ENCODE peak calls at places on chromosome 19, in ten cellular contexts. M, C, W, X, G, E, V, L, I and D are unnamed samples.

GRCh38 chr19:42596391-42597071 is 1.8 kb upstream of the CEACAM8 start:
- DNase-seq in X (no peak), W (no peak), L (no peak), V (peak), E (no peak), G (no peak), I (no peak), M (no peak), C (peak), D (no peak)

GRCh38 chr19:4360641-4361151 is 17.3 kb downstream of the MPND start:
- DNase-seq in C (no peak), E (no peak), V (peak), L (no peak), I (no peak), W (no peak), G (no peak), X (no peak), M (no peak), D (no peak)

GRCh38 chr19:13796301-13797057 is 1.2 kb downstream of the ZSWIM4 start:
- DNase-seq in L (no peak), V (no peak), W (peak), M (peak), E (peak), I (peak), X (peak), C (peak), G (peak), D (peak)

GRCh38 chr19:14786421-14786851 is 8.1 kb upstream of the ADGRE2 start:
- DNase-seq in M (no peak), G (no peak), L (no peak), X (no peak), E (no peak), V (peak), W (no peak), I (no peak), C (peak), D (no peak)

GRCh38 chr19:7333198-7334118 is 15.3 kb upstream of the ARHGEF18 start:
- DNase-seq in V (peak), W (no peak), M (no peak), E (no peak), I (no peak), G (no peak), C (no peak), L (no peak), X (no peak), D (no peak)

GRCh38 chr19:33434886-33435705 is 61.6 kb downstream of the CEBPG start:
- DNase-seq in L (no peak), V (peak), E (no peak), C (no peak), M (peak), X (peak), W (no peak), G (no peak), I (peak), D (no peak)

GRCh38 chr19:32916969-32917611 is 47.5 kb upstream of the SLC7A9 start:
- DNase-seq in I (no peak), L (no peak), G (no peak), C (no peak), W (no peak), X (no peak), M (no peak), E (no peak), V (no peak), D (no peak)

GRCh38 chr19:46198756-46199155 is 30.8 kb upstream of the IGFL1 start:
- DNase-seq in M (no peak), E (no peak), W (no peak), L (no peak), I (no peak), X (no peak), G (peak), C (no peak), V (no peak), D (no peak)

GRCh38 chr19:19637523-19638251 is 5.8 kb downstream of the GMIP start:
- DNase-seq in M (no peak), V (no peak), E (no peak), X (no peak), L (no peak), I (no peak), G (no peak), C (no peak), W (no peak), D (no peak)

GRCh38 chr19:37251308-37252229 is 33.6 kb downstream of the ZNF383 start:
- DNase-seq in X (peak), L (peak), G (peak), E (no peak), I (peak), C (no peak), V (peak), M (peak), W (peak), D (peak)

GRCh38 chr19:35120492-35120891 is 4.9 kb downstream of the FXYD3 start:
- DNase-seq in G (no peak), E (no peak), M (no peak), W (no peak), I (peak), X (peak), C (no peak), L (peak), V (no peak), D (peak)

GRCh38 chr19:6971366-6971765 is 49.9 kb downstream of the MBD3L2B start:
- DNase-seq in L (no peak), E (no peak), X (no peak), I (no peak), C (no peak), G (no peak), W (no peak), M (no peak), V (no peak), D (no peak)

GRCh38 chr19:52691737-52692136 is 43.1 kb downstream of the ZNF611 start:
- DNase-seq in W (no peak), X (no peak), L (no peak), G (no peak), C (no peak), M (no peak), E (no peak), V (no peak), I (no peak), D (no peak)

GRCh38 chr19:31232220-31232619 is 117.0 kb downstream of the TSHZ3 start:
- DNase-seq in X (peak), M (no peak), E (no peak), V (no peak), W (no peak), L (no peak), C (no peak), I (peak), G (no peak), D (peak)

GRCh38 chr19:42306646-42307045 is 4.2 kb upstream of the PAFAH1B3 start:
- DNase-seq in L (no peak), V (no peak), W (no peak), C (no peak), M (no peak), X (no peak), G (no peak), E (no peak), I (no peak), D (no peak)

GRCh38 chr19:45528744-45529453 is 21.6 kb downstream of the VASP start:
- DNase-seq in V (peak), C (no peak), L (no peak), I (no peak), G (peak), W (no peak), X (peak), E (no peak), M (no peak), D (no peak)

GRCh38 chr19:19655051-19655594 is 8.4 kb downstream of the ATP13A1 start:
- DNase-seq in E (no peak), X (no peak), I (no peak), C (no peak), L (no peak), W (no peak), G (no peak), V (no peak), M (no peak), D (no peak)

GRCh38 chr19:11551603-11552235 is 7.3 kb downstream of the ELOF1 start:
- DNase-seq in V (no peak), L (no peak), G (peak), I (no peak), W (no peak), E (no peak), M (no peak), X (no peak), C (no peak), D (no peak)

GRCh38 chr19:40302224-40303011 is 17.3 kb upstream of the AKT2 start:
- DNase-seq in G (no peak), M (no peak), V (no peak), C (no peak), E (no peak), W (no peak), X (no peak), L (no peak), I (no peak), D (no peak)

GRCh38 chr19:42152876-42153275 is 20.6 kb upstream of the POU2F2 start:
- DNase-seq in M (no peak), G (no peak), X (no peak), E (no peak), V (no peak), L (no peak), W (no peak), C (no peak), I (no peak), D (no peak)

GRCh38 chr19:903266-903797 is 9.7 kb downstream of the R3HDM4 start:
- DNase-seq in C (no peak), E (no peak), M (no peak), W (no peak), G (no peak), X (peak), V (no peak), L (no peak), I (peak), D (no peak)
- TF ChIP-seq CTCF in C (no peak), E (no peak), M (no peak), W (no peak), G (no peak), X (no peak), V (no peak), L (no peak), I (no peak), D (no peak)

DNA sequence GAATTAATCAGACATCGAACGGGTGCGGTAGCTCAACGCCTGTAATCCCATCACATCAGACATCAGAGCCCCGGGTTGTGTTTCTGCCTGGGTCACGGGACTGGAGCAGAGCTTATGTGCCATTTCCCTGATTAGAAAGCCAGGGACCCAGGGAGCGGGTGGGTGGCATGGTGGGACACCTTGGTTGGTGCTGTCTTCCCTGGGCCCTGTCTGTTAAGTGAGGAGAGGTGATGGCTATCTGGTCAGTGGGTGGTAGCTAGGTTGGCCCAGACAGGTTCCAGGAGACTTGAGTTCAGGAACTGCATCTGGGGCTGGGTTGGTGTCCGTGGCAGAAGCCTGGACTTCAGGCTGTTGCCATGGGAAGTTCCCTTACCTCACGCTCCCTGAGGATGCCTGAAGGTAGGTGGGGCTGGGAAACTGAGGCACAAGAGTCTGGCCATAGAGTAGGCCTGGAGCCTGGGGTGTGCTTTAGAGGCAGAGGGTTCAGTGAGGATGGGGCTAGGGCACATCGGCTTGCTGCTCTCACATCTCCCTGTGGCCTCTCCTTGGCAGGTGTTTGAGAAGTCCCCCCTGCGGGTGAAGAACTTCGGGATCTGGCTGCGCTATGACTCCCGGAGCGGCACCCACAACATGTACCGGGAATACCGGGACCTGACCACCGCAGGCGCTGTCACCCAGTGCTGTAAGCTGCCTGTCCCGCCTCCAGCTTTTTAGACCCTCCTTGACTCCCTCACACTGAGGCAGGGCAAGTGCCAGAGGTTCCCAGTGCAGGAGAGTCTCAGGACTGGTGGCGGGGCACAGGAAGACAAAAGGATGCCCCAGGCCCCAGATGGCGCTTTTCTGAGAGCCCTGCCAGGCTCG is 2.1 kb downstream of the RPL18A start:
- DNase-seq in L (no peak), X (no peak), I (no peak), V (no peak), E (no peak), W (no peak), C (no peak), G (no peak), M (no peak), D (no peak)
- H3K4me3 ChIP-seq in L (peak), X (peak), I (no peak), V (no peak), E (peak), W (peak), C (peak), G (no peak), M (peak), D (peak)

GRCh38 chr19:58571575-58571947 is 1.6 kb downstream of the MZF1 start:
- DNase-seq in L (no peak), I (no peak), V (no peak), C (no peak), G (no peak), E (no peak), W (no peak), X (no peak), M (no peak), D (no peak)
- TF ChIP-seq CTCF in L (no peak), I (no peak), V (no peak), C (no peak), G (no peak), E (no peak), W (no peak), X (no peak), M (no peak), D (no peak)

DNA sequence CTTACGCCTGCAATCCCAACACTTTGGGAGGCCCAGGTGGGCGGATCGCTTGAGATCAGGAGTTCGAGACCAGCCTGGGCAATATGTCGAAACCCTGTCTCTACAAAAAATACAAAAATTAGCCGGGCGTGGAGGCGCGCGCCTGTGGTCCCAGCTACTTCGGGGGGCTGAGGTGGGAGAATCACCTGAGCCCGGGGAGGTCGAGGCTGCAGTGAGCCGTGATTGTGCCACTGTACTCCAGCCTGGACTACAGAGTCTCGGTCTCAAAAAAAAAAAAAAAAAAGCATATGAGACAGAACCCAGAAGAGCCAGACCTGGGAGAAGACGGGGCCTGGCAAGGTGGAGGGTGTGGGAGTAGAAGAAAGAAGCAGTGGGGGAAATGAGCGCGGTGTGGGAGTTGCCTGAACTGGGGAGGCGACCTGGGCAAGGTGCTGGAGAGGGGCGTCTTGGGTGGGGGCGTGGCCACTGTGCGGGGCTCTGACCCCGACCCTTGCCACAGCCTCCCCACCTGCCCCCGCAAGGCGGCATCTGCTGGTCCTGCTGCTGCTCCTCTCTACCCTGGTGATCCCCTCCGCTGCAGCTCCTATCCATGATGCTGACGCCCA is 508 bp downstream of the DKKL1 start:
- DNase-seq in E (no peak), C (no peak), L (no peak), G (no peak), V (no peak), M (no peak), I (no peak), X (no peak), W (no peak), D (no peak)
- H3K4me3 ChIP-seq in E (peak), C (peak), L (no peak), G (no peak), V (no peak), M (peak), I (peak), X (peak), W (peak), D (no peak)

DNA sequence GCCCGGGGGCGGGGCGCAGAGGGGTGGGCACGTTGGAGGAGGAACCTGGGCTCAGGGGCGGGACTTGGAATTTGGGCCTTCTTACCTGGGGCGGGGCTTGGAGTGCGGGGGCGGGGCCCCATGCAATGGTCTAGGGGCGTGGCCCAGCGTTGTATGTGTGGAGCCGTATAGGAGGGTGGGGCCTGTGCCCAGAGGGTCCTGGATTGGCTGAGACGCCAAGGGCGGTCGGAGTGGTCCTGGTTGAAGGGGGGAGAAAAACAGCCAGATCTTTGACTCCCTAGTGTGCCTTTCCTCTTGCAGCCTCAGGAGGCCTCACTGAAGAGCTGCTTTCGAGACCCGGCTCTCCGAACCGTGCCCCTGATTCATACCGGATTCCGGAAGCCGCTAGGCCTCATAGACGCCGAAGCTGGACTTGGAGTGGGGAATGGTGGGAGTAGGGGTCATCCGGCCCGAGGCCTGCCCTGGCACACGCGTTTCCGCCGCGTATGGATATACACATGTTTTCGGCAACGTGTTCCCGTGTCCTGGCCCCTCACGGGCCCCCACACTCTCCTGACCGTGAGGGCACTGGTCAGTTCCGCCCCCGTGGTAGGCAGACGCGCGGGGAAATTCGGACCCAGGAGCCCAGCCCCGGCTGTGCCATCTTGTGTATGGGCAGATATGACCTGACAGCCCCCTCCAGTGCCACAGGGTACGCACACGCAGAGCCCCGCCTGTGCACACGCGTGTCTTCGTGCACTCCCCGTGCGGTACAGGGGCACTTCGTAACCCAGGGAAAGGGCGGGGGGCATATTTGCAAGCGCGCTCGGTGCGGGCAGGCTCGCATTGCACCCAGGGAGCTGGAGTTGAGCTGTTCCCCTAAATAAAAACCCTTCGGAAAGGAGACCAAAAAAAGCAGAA is 661 bp upstream of the PRR12 start:
- DNase-seq in M (peak), X (peak), I (peak), V (peak), C (peak), L (peak), W (peak), G (peak), E (peak), D (peak)
- TF ChIP-seq CTCF in M (peak), X (peak), I (peak), V (no peak), C (no peak), L (peak), W (no peak), G (no peak), E (no peak), D (no peak)

DNA sequence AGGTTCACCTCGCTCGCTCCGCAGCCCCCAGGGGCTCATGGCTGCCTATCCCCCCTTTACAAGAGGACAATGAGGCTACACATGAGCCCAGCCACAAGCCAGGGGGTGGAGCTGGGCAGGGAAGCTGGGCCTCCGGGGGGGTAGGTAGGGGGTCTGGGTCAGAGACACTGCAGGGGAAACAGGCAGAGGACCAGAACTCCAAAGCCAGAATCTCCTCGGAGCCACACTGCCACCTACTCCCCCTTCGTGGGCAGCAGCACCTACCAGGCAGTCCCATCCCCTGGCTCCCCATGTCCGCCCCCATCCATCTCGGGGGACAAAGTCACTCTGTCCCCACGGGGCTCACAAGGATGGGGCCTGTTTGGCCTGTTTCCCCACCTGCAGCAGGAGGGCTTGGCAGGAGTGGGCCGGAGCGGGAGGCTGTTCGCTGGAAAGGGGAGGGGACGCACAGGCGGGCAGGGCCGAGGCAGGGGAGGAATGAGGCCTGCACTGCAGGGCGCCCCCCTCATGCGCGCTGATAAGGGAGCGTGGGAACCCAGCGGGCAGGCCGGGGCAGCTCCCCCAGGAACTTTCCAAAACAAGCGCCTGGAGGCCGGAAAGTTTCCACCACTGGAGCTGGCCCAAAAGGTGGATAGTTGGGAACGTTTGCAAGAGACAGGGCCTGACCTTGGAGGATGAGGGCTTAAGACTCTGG is 545 bp upstream of the ISYNA1 start:
- DNase-seq in X (peak), W (no peak), I (no peak), C (no peak), E (no peak), V (no peak), L (no peak), M (peak), G (peak), D (no peak)
- H3K4me3 ChIP-seq in X (peak), W (peak), I (no peak), C (peak), E (peak), V (peak), L (peak), M (peak), G (peak), D (peak)

GRCh38 chr19:38451629-38452028 is 18.1 kb downstream of the RYR1 start:
- DNase-seq in W (no peak), C (no peak), I (no peak), X (no peak), L (no peak), V (no peak), E (no peak), G (no peak), M (no peak), D (no peak)
- TF ChIP-seq CTCF in W (no peak), C (no peak), I (no peak), X (no peak), L (no peak), V (no peak), E (no peak), G (no peak), M (no peak), D (no peak)

GRCh38 chr19:10408511-10409291 is 5.4 kb upstream of the CDC37 start:
- DNase-seq in V (no peak), X (no peak), E (no peak), G (no peak), I (no peak), L (no peak), W (no peak), C (no peak), M (no peak), D (no peak)
- H3K4me3 ChIP-seq in V (no peak), X (no peak), E (no peak), G (no peak), I (no peak), L (no peak), W (no peak), C (no peak), M (no peak), D (no peak)

DNA sequence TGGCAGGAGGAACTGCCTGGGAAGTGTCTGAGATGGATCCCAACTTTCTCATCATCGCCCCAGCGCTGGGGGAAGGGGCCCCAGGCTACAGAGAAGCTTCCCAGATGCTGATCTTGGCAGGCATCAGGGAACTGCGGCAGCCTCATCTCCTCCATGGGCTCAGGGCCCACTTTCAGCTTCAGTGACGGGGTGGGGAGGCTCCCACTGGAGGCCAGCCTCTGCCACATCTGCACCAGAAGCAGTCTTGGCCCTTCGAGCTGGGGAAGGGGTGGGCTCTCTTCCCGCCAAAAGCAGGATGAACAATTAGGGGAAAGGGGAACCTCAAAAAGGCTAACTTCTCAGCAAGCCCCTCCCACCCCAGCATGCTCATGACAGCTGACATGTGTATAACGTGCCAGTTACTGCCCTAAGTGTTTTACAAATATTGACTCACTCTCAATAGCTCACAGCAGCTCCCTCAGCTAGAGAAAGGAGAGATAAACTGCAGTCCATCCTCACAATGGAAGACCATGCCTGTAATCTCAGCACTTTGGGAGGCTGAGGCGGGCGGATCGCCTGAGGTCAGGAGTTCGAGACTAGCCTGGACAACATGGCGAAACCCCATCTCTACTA is 7.1 kb upstream of the S1PR2 start:
- DNase-seq in V (no peak), X (peak), E (no peak), W (no peak), I (peak), L (no peak), C (peak), M (peak), G (no peak), D (no peak)
- TF ChIP-seq CTCF in V (no peak), X (no peak), E (no peak), W (no peak), I (no peak), L (no peak), C (no peak), M (no peak), G (no peak), D (no peak)